ENCODE peak calls at places on chromosomes 4 and X, in ten cellular contexts. D, E, U, B, T, R, O, H, J and W are unnamed samples.

GRCh38 chr4:184846531-184846930 is 20.8 kb upstream of the ACSL1 start:
- DNase-seq in H (no peak), B (no peak), J (peak), U (no peak), R (no peak), E (no peak), D (no peak), T (no peak), O (no peak), W (no peak)

GRCh38 chr4:6568689-6569332 is 6.2 kb upstream of the MAN2B2 start:
- DNase-seq in U (no peak), B (peak), J (no peak), H (no peak), R (no peak), E (peak), O (peak), D (peak), T (no peak), W (peak)

GRCh38 chr4:172675232-172675631 is 493.4 kb upstream of the GALNT7 start:
- DNase-seq in E (no peak), B (no peak), J (no peak), O (no peak), R (no peak), D (no peak), H (no peak), T (no peak), U (no peak), W (no peak)

GRCh38 chr4:80112236-80112635 is 39.2 kb upstream of the ANTXR2 start:
- DNase-seq in E (peak), T (no peak), U (no peak), O (peak), D (no peak), J (no peak), H (no peak), R (no peak), B (no peak), W (peak)

GRCh38 chr4:108393870-108394269 is 225.1 kb upstream of the LEF1 start:
- DNase-seq in B (no peak), J (no peak), U (no peak), H (no peak), E (no peak), T (no peak), R (no peak), O (no peak), D (no peak), W (no peak)

GRCh38 chrX:97399400-97399799 is 515.7 kb downstream of the RPA4 start:
- DNase-seq in E (peak), O (peak), B (peak), T (no peak), R (no peak), D (peak), H (peak), U (no peak), J (no peak), W (peak)

GRCh38 chr4:106238819-106239420 is 77.1 kb downstream of the TBCK start:
- DNase-seq in U (no peak), T (peak), E (peak), J (no peak), O (peak), R (peak), H (no peak), D (peak), B (peak), W (peak)

GRCh38 chr4:99821918-99822503 is 5.4 kb downstream of the DAPP1 start:
- DNase-seq in O (no peak), B (no peak), R (no peak), E (no peak), T (no peak), U (no peak), J (no peak), D (no peak), H (peak), W (no peak)

GRCh38 chrX:125108926-125109325 is 210.7 kb upstream of the TEX13C start:
- DNase-seq in T (no peak), R (no peak), D (no peak), B (no peak), E (no peak), H (no peak), O (no peak), J (no peak), U (no peak), W (no peak)

GRCh38 chr4:94714360-94714759 is 43.4 kb upstream of the BMPR1B start:
- DNase-seq in O (peak), T (no peak), U (no peak), H (no peak), E (peak), B (peak), D (no peak), J (no peak), R (no peak), W (no peak)

GRCh38 chr4:112519689-112520597 is 4.0 kb upstream of the NEUROG2 start:
- DNase-seq in B (no peak), T (peak), D (no peak), U (no peak), E (no peak), H (no peak), O (no peak), R (no peak), J (no peak), W (no peak)

GRCh38 chr4:41887322-41887721 is 47.9 kb upstream of the TMEM33 start:
- DNase-seq in O (no peak), D (no peak), B (no peak), T (no peak), R (no peak), U (no peak), H (no peak), J (no peak), E (no peak), W (no peak)

GRCh38 chrX:41667631-41668030 is 21.1 kb upstream of the GPR34 start:
- DNase-seq in O (no peak), E (no peak), J (no peak), B (no peak), T (no peak), R (no peak), U (no peak), H (no peak), D (no peak), W (no peak)

GRCh38 chr4:2828758-2829181 is 14.9 kb upstream of the ADD1 start:
- DNase-seq in B (no peak), J (no peak), E (no peak), H (no peak), O (no peak), U (no peak), T (peak), D (no peak), R (no peak), W (no peak)

GRCh38 chr4:10285028-10285427 is 168.4 kb upstream of the WDR1 start:
- DNase-seq in D (no peak), J (no peak), O (no peak), H (no peak), T (no peak), E (no peak), R (no peak), U (no peak), B (peak), W (no peak)

GRCh38 chrX:118717703-118718391 is 9.6 kb upstream of the IL13RA1 start:
- DNase-seq in J (peak), R (no peak), U (no peak), E (no peak), D (no peak), T (no peak), O (no peak), H (peak), B (no peak), W (no peak)

GRCh38 chr4:70706516-70706915 is 15.2 kb upstream of the RUFY3 start:
- DNase-seq in E (peak), O (peak), R (no peak), U (no peak), T (no peak), H (no peak), D (no peak), J (no peak), B (no peak), W (no peak)

GRCh38 chrX:63754141-63754859 is 30.7 kb downstream of the ARHGEF9 start:
- DNase-seq in O (peak), J (no peak), E (no peak), D (peak), B (peak), H (no peak), U (no peak), R (peak), T (no peak), W (peak)

GRCh38 chr4:53716011-53716410 is 124.7 kb upstream of the LNX1 start:
- DNase-seq in U (no peak), T (no peak), B (no peak), R (no peak), J (no peak), H (no peak), E (peak), D (no peak), O (peak), W (no peak)

GRCh38 chrX:57678686-57679428 is 1.2 kb downstream of the NLRP2B start:
- DNase-seq in O (no peak), U (no peak), E (no peak), B (no peak), D (no peak), H (no peak), J (no peak), T (no peak), R (no peak), W (no peak)

GRCh38 chr4:139962130-139962684 is 191.8 kb downstream of the MAML3 start:
- DNase-seq in D (no peak), O (no peak), T (no peak), R (no peak), U (no peak), J (no peak), E (no peak), H (no peak), B (no peak), W (no peak)

GRCh38 chrX:45513042-45513441 is 312.4 kb upstream of the DIPK2B start:
- DNase-seq in O (no peak), H (no peak), D (no peak), U (no peak), B (no peak), R (no peak), T (no peak), J (no peak), E (no peak), W (no peak)

GRCh38 chrX:45518552-45518951 is 317.9 kb upstream of the DIPK2B start:
- DNase-seq in B (no peak), U (no peak), D (no peak), T (no peak), O (no peak), H (no peak), R (no peak), E (peak), J (no peak), W (no peak)

GRCh38 chrX:45517090-45517973 is 316.7 kb upstream of the DIPK2B start:
- DNase-seq in H (no peak), E (peak), B (peak), U (no peak), D (peak), T (no peak), J (no peak), O (peak), R (no peak), W (peak)

DNA sequence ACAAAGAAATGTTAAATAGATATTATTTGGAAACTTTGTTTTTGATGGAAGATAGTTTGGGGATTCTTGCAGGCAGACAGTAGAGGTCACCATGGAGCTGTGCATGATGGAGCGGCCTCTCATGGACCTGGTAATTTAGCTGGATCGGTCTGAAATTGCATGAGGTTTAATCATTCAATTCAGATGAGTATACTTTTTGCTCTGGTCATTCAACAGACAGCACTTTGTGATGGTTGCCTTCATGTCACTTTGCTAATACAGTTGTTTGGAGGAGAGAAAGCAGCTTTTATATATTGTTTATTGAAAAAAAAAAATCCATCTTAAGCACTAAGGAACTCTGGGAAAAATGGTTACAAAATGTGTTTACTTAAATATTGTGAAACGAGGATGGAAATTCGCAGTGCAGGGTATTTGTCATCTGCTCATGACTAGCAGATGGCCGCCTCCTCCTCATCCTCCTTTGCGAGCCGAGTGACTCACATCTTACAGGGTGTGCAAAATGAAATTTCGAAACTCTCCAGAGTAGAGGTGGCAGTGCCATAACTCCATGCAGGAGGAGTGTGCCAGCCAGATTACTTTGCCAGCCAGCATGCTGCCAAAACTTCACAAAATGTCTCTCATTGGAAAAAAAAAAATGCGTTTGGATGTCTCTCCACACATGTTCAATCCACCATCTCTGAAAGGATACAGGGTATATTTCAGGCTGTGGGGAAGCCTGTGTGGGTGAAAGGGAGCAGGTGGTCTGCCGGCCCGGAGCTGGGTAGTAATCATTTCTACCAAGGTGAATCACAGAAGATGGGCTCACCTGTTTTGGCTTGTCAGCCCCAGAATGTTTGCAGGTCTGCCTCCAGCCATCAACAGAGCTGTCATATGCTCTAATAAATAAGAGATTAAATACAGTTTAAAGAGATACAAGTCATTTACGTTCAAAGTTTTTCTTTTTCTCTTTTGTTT is 314.9 kb upstream of the DIPK2B start:
- DNase-seq in U (no peak), H (no peak), D (peak), E (peak), R (peak), J (no peak), O (peak), B (peak), T (peak), W (peak)
- TF ChIP-seq CTCF in U (peak), H (peak), D (peak), E (peak), R (no peak), J (peak), O (peak), B (peak), T (peak), W (peak)

GRCh38 chrX:94936722-94937121 is 1262.7 kb downstream of the FAM133A start:
- DNase-seq in J (no peak), T (no peak), R (no peak), D (no peak), O (no peak), U (no peak), H (no peak), E (no peak), B (no peak), W (no peak)

GRCh38 chrX:94937491-94937890 is 1263.5 kb downstream of the FAM133A start:
- DNase-seq in H (no peak), O (no peak), D (no peak), U (no peak), J (no peak), E (no peak), B (no peak), T (no peak), R (no peak), W (no peak)

DNA sequence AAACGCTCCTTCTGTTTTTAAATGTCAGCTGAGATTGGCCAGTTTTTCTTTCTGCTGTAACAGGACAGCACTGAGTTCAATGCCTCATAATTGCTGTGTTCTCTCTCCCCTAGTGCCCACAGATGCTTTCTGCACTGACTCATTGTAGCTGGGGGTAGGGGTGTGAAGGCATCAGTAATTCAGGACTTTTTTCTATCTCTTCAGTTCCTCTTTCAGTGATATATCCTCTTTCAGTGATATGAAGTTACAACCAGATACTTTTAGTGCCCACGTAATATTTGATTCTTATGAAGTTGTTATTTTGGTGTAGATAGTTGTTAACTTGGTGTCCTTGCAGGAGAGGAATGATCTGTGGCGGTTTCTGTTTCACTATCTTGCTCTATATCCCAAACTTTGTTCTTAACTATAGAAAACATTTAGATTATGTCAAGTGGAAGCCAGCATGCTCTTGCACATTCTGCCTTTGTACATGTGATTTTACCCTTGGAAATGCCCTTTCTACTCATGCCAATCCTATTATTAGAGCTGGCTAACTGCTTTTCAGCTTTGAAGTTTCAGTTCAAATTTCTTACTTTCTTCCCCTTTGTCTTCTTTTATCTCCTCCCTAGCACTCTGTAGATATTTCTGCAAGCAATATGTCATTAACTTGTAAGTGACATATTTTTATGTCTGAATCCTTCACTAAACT is 1258.4 kb downstream of the FAM133A start:
- DNase-seq in R (no peak), B (no peak), O (no peak), H (peak), D (no peak), T (no peak), J (no peak), E (no peak), U (no peak), W (no peak)
- TF ChIP-seq CTCF in R (no peak), B (no peak), O (no peak), H (peak), D (no peak), T (no peak), J (no peak), E (no peak), U (no peak), W (no peak)

DNA sequence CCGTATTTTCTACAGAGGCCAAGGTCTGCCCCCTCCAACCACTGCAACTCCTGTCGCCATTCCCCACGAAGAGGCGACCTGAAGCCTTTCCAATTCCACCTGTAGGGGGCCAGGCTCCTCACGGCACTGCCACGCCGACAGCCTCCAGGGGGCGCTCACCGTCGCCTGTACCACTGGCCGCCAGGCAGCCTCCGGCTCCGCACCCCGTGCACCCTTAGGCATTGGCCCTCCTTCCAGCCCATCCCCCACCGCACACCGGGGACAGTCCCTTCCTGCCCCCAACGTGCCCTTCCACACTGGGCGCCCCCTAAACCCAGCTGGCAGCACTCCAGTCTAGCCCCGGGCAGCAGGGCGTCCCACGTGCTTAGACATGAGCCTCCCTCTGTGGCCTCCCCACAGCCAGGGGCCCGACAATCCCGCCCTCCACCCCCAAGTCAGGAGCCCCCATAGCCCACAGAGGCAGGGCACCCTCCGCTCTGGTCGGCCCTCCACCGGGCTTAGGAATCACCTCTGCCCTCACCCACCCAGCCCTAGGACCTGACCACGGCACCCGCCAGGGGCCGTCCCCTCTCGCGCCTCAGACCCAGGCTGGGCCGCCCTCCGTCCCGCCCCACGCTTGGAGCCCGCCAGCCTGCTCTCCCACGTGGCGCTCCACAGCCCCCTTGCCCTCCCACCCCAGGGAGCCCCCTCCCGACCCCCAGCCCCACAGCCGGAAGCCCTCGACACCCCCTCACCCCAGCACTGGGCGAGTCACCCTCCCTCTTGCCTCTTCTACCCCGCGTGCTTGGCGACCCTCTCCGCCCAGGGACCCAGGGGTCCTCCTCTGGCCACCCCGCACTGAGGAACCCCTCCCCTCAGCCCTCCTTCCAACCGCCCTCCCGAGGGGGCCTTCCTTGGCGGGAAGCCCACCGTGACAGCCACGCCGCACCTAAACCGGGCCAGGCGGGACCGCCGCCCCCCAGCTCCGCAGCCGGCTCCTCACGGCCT is 711 bp downstream of the PNMA6E start:
- DNase-seq in J (no peak), H (peak), U (no peak), D (no peak), E (no peak), B (no peak), R (peak), O (no peak), T (peak), W (peak)
- TF ChIP-seq CTCF in J (peak), H (peak), U (peak), D (peak), E (peak), B (peak), R (peak), O (peak), T (peak), W (peak)

DNA sequence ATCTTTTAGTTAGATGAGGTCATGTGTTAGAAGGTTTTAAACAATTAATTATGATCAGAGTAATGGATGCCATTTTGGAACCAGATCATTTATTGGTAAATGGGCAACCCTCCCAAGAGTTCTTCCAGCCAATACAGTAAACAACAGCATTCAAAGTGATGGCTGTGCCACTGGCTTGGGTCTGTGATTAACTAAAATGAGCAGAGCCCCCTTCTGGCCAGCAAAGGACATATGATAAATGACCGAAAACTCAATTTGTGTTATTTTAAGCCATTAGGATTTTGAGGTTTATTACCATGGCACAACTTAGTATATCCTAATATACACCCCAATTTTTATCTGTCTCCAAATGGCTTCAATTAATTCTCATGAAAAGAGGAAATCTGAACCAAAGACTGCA is 90.8 kb upstream of the NPFFR2 start:
- DNase-seq in E (no peak), B (no peak), O (peak), R (peak), J (no peak), H (no peak), U (no peak), T (peak), D (no peak), W (peak)
- TF ChIP-seq CTCF in E (peak), B (peak), O (peak), R (peak), J (peak), H (peak), U (peak), T (peak), D (peak), W (peak)

GRCh38 chrX:2708016-2708415 is 16.9 kb downstream of the CD99 start:
- DNase-seq in E (peak), D (no peak), H (no peak), O (no peak), R (no peak), T (no peak), B (no peak), J (no peak), U (no peak), W (peak)

GRCh38 chrX:2705036-2705435 is 13.9 kb downstream of the CD99 start:
- DNase-seq in R (no peak), T (no peak), O (no peak), J (no peak), B (no peak), E (peak), H (no peak), U (no peak), D (peak), W (no peak)

GRCh38 chrX:2708601-2709200 is 17.6 kb downstream of the CD99 start:
- DNase-seq in R (no peak), O (no peak), E (no peak), J (no peak), T (no peak), D (no peak), H (no peak), B (no peak), U (no peak), W (no peak)

GRCh38 chrX:2705461-2705860 is 14.4 kb downstream of the CD99 start:
- DNase-seq in D (no peak), R (no peak), T (no peak), E (no peak), J (no peak), U (no peak), O (no peak), B (no peak), H (no peak), W (no peak)

GRCh38 chrX:2707334-2707760 is 16.3 kb downstream of the CD99 start:
- DNase-seq in D (peak), O (peak), H (peak), E (peak), U (no peak), T (peak), R (peak), B (peak), J (no peak), W (peak)
- TF ChIP-seq CTCF in D (peak), O (no peak), H (peak), E (no peak), U (no peak), T (no peak), R (no peak), B (no peak), J (peak), W (no peak)